ENCODE peak calls at places on chromosomes 16 and 17, in eight cellular contexts. Q, P, Z, Y, W, O, J and E are unnamed samples.

GRCh38 chr17:40179923-40180659 is 2.8 kb downstream of the RAPGEFL1 start:
- DNase-seq in P (no peak), W (no peak), O (no peak), J (peak), Q (no peak), Z (peak), Y (no peak), E (no peak)

GRCh38 chr16:11032922-11033291 is 88.5 kb downstream of the CLEC16A start:
- DNase-seq in Y (no peak), Z (peak), Q (no peak), W (no peak), O (no peak), J (no peak), P (no peak), E (no peak)

GRCh38 chr16:27769561-27770222 is 219.7 kb downstream of the KATNIP start:
- DNase-seq in Q (no peak), W (no peak), J (peak), O (no peak), Y (no peak), P (no peak), Z (no peak), E (no peak)

GRCh38 chr17:34858941-34859562 is 102.2 kb downstream of the CCT6B start:
- DNase-seq in W (no peak), Q (no peak), Y (no peak), Z (peak), J (no peak), P (no peak), O (no peak), E (no peak)

GRCh38 chr17:35891273-35891672 is 11.1 kb upstream of the CCL5 start:
- DNase-seq in Y (no peak), Z (no peak), O (no peak), Q (no peak), P (no peak), J (no peak), W (no peak), E (no peak)

GRCh38 chr17:27424941-27425340 is 31.3 kb upstream of the KSR1 start:
- DNase-seq in W (no peak), Y (no peak), P (no peak), Z (no peak), Q (no peak), J (no peak), O (no peak), E (no peak)

GRCh38 chr17:7557825-7558543 is 566 bp upstream of the TNFSF13 start:
- DNase-seq in J (no peak), Z (peak), O (no peak), Q (no peak), Y (peak), P (peak), W (no peak), E (no peak)

GRCh38 chr16:85422374-85423185 is 190.5 kb upstream of the GSE1 start:
- DNase-seq in P (no peak), Q (no peak), J (no peak), O (no peak), W (peak), Z (no peak), Y (peak), E (peak)